ENCODE peak calls at places on chromosome 4, in four cellular contexts. S is astrocyte of the spinal cord, M is hepatocyte, R is Karpas-422. L is an unnamed sample.

GRCh38 chr4:155403886-155404285 is 27.1 kb upstream of the MAP9 start:
- DNase-seq in S (peak), M (peak), R (peak), L (peak)

GRCh38 chr4:86099348-86099747 is 260.5 kb downstream of the MAPK10 start:
- DNase-seq in S (no peak), M (no peak), R (no peak), L (no peak)

GRCh38 chr4:145083891-145084640 is 13.9 kb downstream of the ANAPC10 start:
- DNase-seq in S (peak), M (no peak), R (no peak), L (no peak)

GRCh38 chr4:68451246-68452211 is 4.3 kb downstream of the TMPRSS11E start:
- DNase-seq in S (peak), M (peak), R (no peak), L (no peak)

GRCh38 chr4:33924239-33924638 is 2320.1 kb downstream of the ARAP2 start:
- DNase-seq in S (peak), M (peak), R (no peak), L (peak)

GRCh38 chr4:76200771-76201224 is 12.8 kb downstream of the SCARB2 start:
- DNase-seq in S (no peak), M (peak), R (no peak), L (no peak)

GRCh38 chr4:38675167-38676121 is 11.4 kb downstream of the KLF3 start:
- DNase-seq in S (peak), M (peak), R (peak), L (peak)

GRCh38 chr4:30385650-30386049 is 334.5 kb upstream of the PCDH7 start:
- DNase-seq in S (no peak), M (no peak), R (no peak), L (no peak)

GRCh38 chr4:96170198-96170597 is 330.3 kb downstream of the PDHA2 start:
- DNase-seq in S (no peak), M (no peak), R (no peak), L (no peak)

GRCh38 chr4:118888666-118889312 is at the start of gene SYNPO2:
- DNase-seq in S (peak), M (peak), R (peak), L (peak)

GRCh38 chr4:158845166-158846041 is 76.6 kb downstream of the FNIP2 start:
- DNase-seq in S (no peak), M (no peak), R (no peak), L (no peak)

GRCh38 chr4:121951570-121952110 is at the start of gene TRPC3:
- DNase-seq in S (peak), M (peak), R (no peak), L (peak)

GRCh38 chr4:94947681-94948108 is 189.9 kb downstream of the BMPR1B start:
- DNase-seq in S (no peak), M (peak), R (no peak), L (no peak)

GRCh38 chr4:98662619-98663225 is 4.3 kb upstream of the TSPAN5 start:
- DNase-seq in S (peak), M (no peak), R (no peak), L (peak)

GRCh38 chr4:90960433-90960832 is 833.2 kb downstream of the CCSER1 start:
- DNase-seq in S (no peak), M (no peak), R (no peak), L (no peak)

GRCh38 chr4:61044837-61045236 is 155.3 kb upstream of the ADGRL3 start:
- DNase-seq in S (no peak), M (no peak), R (no peak), L (no peak)

GRCh38 chr4:59175588-59175987 is 2024.5 kb upstream of the ADGRL3 start:
- DNase-seq in S (no peak), M (no peak), R (no peak), L (no peak)

GRCh38 chr4:86498560-86499166 is 95.5 kb upstream of the PTPN13 start:
- DNase-seq in S (peak), M (peak), R (peak), L (peak)

GRCh38 chr4:121156822-121157769 is 7.0 kb downstream of the TNIP3 start:
- DNase-seq in S (no peak), M (peak), R (no peak), L (peak)

GRCh38 chr4:139171878-139172691 is 4.9 kb downstream of the ELF2 start:
- DNase-seq in S (peak), M (no peak), R (no peak), L (peak)

GRCh38 chr4:122621010-122621616 is at the start of gene IL21:
- DNase-seq in S (no peak), M (no peak), R (no peak), L (no peak)

GRCh38 chr4:18754180-18754579 is 732.6 kb upstream of the LCORL start:
- DNase-seq in S (no peak), M (no peak), R (no peak), L (no peak)

GRCh38 chr4:52852041-52852440 is 10.1 kb upstream of the RASL11B start:
- DNase-seq in S (no peak), M (no peak), R (no peak), L (peak)

GRCh38 chr4:51870441-51871188 is 27.7 kb downstream of the DCUN1D4 start:
- DNase-seq in S (peak), M (no peak), R (no peak), L (no peak)

GRCh38 chr4:3741217-3742011 is 24.8 kb upstream of the ADRA2C start:
- DNase-seq in S (no peak), M (no peak), R (no peak), L (no peak)

GRCh38 chr4:113979157-113979972 is at the start of gene ARSJ:
- DNase-seq in S (peak), M (peak), R (no peak), L (peak)

GRCh38 chr4:187826725-187827124 is 168.8 kb upstream of the ZFP42 start:
- DNase-seq in S (no peak), M (no peak), R (peak), L (no peak)

GRCh38 chr4:6926681-6927478 is 17.3 kb downstream of the TBC1D14 start:
- DNase-seq in S (no peak), M (peak), R (no peak), L (no peak)
- H3K4me3 ChIP-seq in S (no peak), M (no peak), R (no peak), L (no peak)

GRCh38 chr4:183132865-183133264 is 33.8 kb downstream of the WWC2 start:
- DNase-seq in S (no peak), M (no peak), R (no peak), L (no peak)

GRCh38 chr4:183129125-183129524 is 30.1 kb downstream of the WWC2 start:
- DNase-seq in S (no peak), M (no peak), R (no peak), L (no peak)

GRCh38 chr4:183132081-183132480 is 33.0 kb downstream of the WWC2 start:
- DNase-seq in S (no peak), M (no peak), R (no peak), L (no peak)

GRCh38 chr4:183129675-183130074 is 30.6 kb downstream of the WWC2 start:
- DNase-seq in S (no peak), M (no peak), R (no peak), L (no peak)

DNA sequence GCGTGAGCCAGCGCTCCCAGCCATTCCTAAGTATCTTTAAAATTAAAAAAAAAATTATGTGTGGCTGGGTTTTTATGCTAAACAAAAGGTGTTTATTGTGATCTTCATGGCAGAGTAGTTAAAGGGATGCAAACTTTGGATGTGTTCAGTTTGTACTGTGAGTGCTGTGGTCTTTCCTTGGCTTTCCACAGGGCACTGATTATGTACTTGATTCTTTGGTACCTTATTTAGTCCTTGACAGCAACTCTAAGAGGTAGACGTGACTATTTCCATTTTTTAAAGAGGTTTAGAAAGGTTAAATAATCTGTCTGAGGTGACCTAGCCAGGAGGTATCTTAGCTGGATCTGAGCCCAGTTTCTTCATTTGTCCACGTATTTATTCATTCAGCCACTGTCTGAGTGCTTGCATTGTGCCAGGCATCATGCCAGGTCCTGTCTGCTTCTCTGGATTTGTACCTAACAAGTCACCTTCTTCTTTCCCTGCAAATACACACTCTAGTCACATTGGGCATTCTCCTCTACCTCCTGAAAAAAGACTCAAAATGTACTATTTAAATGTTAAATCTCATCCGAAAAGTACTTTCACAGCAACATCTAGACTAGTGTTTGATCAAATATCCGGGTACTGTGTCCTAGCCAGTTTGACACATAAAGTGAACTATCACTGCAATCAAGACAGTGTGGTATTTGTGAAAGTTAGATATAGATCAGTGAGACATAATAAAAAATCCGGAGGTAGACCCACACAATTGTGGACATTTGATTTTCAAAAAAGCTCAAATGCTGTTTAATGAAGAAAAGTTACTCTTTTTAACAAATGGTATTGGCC is 31.5 kb downstream of the WWC2 start:
- DNase-seq in S (peak), M (no peak), R (no peak), L (peak)
- H3K4me3 ChIP-seq in S (no peak), M (no peak), R (no peak), L (no peak)

GRCh38 chr4:7103031-7103598 is 35.3 kb upstream of the GRPEL1 start:
- DNase-seq in S (peak), M (peak), R (peak), L (peak)

GRCh38 chr4:7104366-7105031 is 36.6 kb upstream of the GRPEL1 start:
- DNase-seq in S (no peak), M (no peak), R (no peak), L (no peak)

GRCh38 chr4:7105261-7105660 is 37.4 kb upstream of the GRPEL1 start:
- DNase-seq in S (no peak), M (no peak), R (no peak), L (no peak)

GRCh38 chr4:7101692-7102515 is 34.0 kb upstream of the GRPEL1 start:
- DNase-seq in S (peak), M (peak), R (peak), L (peak)

DNA sequence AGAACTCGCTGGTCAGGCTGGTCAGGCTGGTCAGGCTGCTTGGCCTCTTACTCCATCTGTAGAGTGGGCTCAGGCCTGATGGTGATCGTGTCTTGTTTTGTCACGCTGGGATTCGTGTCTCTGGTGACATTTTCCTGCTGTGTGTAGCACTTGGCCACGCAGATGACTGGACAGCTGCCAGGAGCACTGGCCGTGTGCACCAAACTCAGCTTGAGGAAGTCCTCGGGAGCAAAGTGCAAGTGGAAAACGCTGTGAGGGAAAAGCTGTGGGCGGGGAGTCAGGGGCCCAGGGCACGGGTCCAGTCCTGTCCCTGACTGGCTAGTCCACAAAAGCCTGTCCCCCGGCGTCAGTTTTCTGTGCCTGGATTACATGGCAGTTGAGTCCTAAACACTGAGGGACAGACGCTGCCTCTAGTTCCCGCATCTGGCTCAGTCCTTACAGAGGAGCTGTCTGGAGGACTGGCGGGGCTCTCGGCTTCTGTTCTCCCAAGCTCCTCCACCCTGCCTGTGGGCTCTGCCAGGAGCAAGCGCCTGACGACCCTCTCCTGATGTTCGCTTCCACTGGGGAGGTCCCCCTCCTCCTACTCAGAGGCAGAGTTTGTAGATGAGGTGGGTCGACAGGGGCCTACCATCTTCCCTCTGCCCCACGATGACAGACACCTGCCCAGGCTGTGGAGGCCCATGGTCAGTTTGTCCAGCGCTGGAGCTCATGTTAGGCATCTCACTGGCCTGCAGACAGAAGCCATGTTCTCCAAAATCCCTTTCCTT is 35.9 kb upstream of the GRPEL1 start:
- DNase-seq in S (no peak), M (peak), R (no peak), L (no peak)
- H3K4me3 ChIP-seq in S (peak), M (no peak), R (peak), L (peak)

DNA sequence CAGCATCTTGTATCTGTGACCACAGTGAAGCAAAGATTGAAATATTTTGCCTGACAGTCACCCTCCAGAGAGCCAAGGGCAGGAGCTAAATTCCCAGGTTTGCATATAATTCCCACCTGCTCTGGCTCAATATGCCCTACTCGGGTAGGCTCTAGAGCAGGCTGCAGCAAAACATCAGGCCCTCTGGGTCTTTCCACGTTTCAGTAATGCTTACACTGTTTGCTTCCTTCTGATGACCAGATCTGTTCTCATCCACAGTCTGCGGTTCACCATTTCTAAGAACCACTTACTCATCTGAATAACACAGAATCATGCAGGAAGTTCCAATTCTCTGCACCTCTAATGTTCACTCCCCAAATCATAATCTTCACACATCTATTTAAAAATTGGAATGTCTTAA is 141.4 kb downstream of the PPP3CA start:
- DNase-seq in S (peak), M (no peak), R (no peak), L (peak)
- H3K4me3 ChIP-seq in S (no peak), M (no peak), R (no peak), L (no peak)

GRCh38 chr4:112031712-112032328 is 113.4 kb upstream of the FAM241A start:
- DNase-seq in S (peak), M (peak), R (peak), L (peak)
- H3K4me3 ChIP-seq in S (no peak), M (no peak), R (no peak), L (no peak)

GRCh38 chr4:81504685-81505598 is 33.2 kb upstream of the RASGEF1B start:
- DNase-seq in S (no peak), M (no peak), R (no peak), L (no peak)
- H3K4me3 ChIP-seq in S (no peak), M (no peak), R (no peak), L (no peak)

GRCh38 chr4:41561241-41561640 is 23.3 kb downstream of the LIMCH1 start:
- DNase-seq in S (no peak), M (no peak), R (no peak), L (no peak)
- H3K4me3 ChIP-seq in S (no peak), M (no peak), R (no peak), L (no peak)

L was measured in AG10803.